ENCODE peak calls at places on chromosomes 7 and 10, in four cellular contexts. Q is Caco-2, H is hepatocyte, N is PC-3. I is an unnamed sample.

GRCh38 chr10:283916-284356 is 148.7 kb downstream of the ZMYND11 start:
- DNase-seq in N (no peak), H (no peak), Q (no peak), I (no peak)

GRCh38 chr7:151060113-151060415 is 675 bp downstream of the SLC4A2 start:
- DNase-seq in H (no peak), N (no peak), Q (no peak), I (no peak)

GRCh38 chr7:16603633-16604032 is 41.9 kb downstream of the ANKMY2 start:
- DNase-seq in H (no peak), Q (no peak), N (no peak), I (peak; percentile 56)

GRCh38 chr10:102648889-102649752 is 4.8 kb downstream of the TRIM8 start:
- DNase-seq in H (no peak), Q (no peak), N (no peak), I (no peak)

GRCh38 chr10:5400843-5401242 is 3.8 kb downstream of the TUBAL3 start:
- DNase-seq in H (no peak), Q (no peak), N (no peak), I (no peak)

GRCh38 chr10:95240811-95241210 is 46.8 kb downstream of the ACSM6 start:
- DNase-seq in N (no peak), Q (no peak), H (no peak), I (no peak)

GRCh38 chr10:29612657-29613056 is 22.1 kb downstream of the SVIL start:
- DNase-seq in H (no peak), N (no peak), Q (no peak), I (no peak)

GRCh38 chr7:41879113-41879385 is 176.2 kb upstream of the INHBA start:
- DNase-seq in Q (no peak), H (no peak), N (no peak), I (no peak)

GRCh38 chr10:99406149-99406548 is 24.3 kb downstream of the GOT1 start:
- DNase-seq in Q (no peak), N (no peak), H (no peak), I (no peak)

GRCh38 chr10:48533540-48533939 is 71.3 kb downstream of the ARHGAP22 start:
- DNase-seq in Q (no peak), N (no peak), H (no peak), I (no peak)

GRCh38 chr7:11415101-11415500 is 416.9 kb downstream of the THSD7A start:
- DNase-seq in Q (no peak), N (peak; percentile 30), H (no peak), I (no peak)

GRCh38 chr7:120412139-120412538 is 139.2 kb downstream of the KCND2 start:
- DNase-seq in H (no peak), Q (no peak), N (no peak), I (no peak)

GRCh38 chr7:82562716-82563404 is 119.3 kb upstream of the CACNA2D1 start:
- DNase-seq in N (no peak), H (no peak), Q (no peak), I (no peak)

GRCh38 chr7:37438879-37439278 is 9.8 kb downstream of the ELMO1 start:
- DNase-seq in N (no peak), H (no peak), Q (no peak), I (no peak)

GRCh38 chr10:48468130-48468790 is 136.6 kb downstream of the ARHGAP22 start:
- DNase-seq in N (no peak), H (no peak), Q (peak; percentile 68), I (no peak)

GRCh38 chr7:105677803-105678583 is 96.7 kb upstream of the EFCAB10 start:
- DNase-seq in H (no peak), Q (no peak), N (no peak), I (no peak)

GRCh38 chr10:12803781-12804180 is 197.7 kb downstream of the CCDC3 start:
- DNase-seq in Q (no peak), H (no peak), N (no peak), I (no peak)

GRCh38 chr10:53314856-53315255 is 542.3 kb upstream of the MBL2 start:
- DNase-seq in Q (no peak), H (peak; percentile 44), N (peak; percentile 100), I (peak; percentile 48)

GRCh38 chr10:35265435-35265834 is 70.9 kb upstream of the CCNY start:
- DNase-seq in Q (no peak), N (no peak), H (no peak), I (no peak)

GRCh38 chr7:96823274-96823673 is 113.6 kb upstream of the SEM1 start:
- DNase-seq in Q (no peak), H (no peak), N (peak; percentile 62), I (no peak)

GRCh38 chr7:47435889-47436312 is 146.0 kb downstream of the TNS3 start:
- DNase-seq in H (peak; percentile 75), N (peak; percentile 67), Q (no peak), I (peak; percentile 74)

GRCh38 chr10:52308251-52309031 is 5.6 kb upstream of the DKK1 start:
- DNase-seq in N (peak; percentile 94), Q (peak; percentile 87), H (peak; percentile 79), I (peak; percentile 74)

GRCh38 chr10:5625992-5626777 is 40.2 kb downstream of the ASB13 start:
- DNase-seq in N (no peak), Q (no peak), H (no peak), I (no peak)

GRCh38 chr7:107874605-107875446 is 16.2 kb upstream of the DLD start:
- DNase-seq in N (peak; percentile 75), Q (peak; percentile 51), H (peak; percentile 78), I (peak; percentile 19)

GRCh38 chr7:33964417-33965115 is 59.2 kb downstream of the BMPER start:
- DNase-seq in N (no peak), H (no peak), Q (no peak), I (no peak)

GRCh38 chr10:47453435-47454293 is 30.3 kb downstream of the ANXA8 start:
- DNase-seq in H (no peak), Q (no peak), N (no peak), I (no peak)

GRCh38 chr10:120495226-120495625 is 38.2 kb downstream of the PLPP4 start:
- DNase-seq in N (no peak), Q (no peak), H (peak; percentile 10), I (no peak)

GRCh38 chr10:42928064-42928463 is 145.5 kb downstream of the BMS1 start:
- DNase-seq in Q (no peak), N (no peak), H (no peak), I (no peak)

GRCh38 chr7:55499591-55499990 is 72.7 kb downstream of the VOPP1 start:
- DNase-seq in H (no peak), N (no peak), Q (no peak), I (no peak)

GRCh38 chr7:11709240-11709639 is 122.8 kb downstream of the THSD7A start:
- DNase-seq in N (peak; percentile 47), H (no peak), Q (no peak), I (no peak)

GRCh38 chr7:55573526-55573925 is 1.2 kb upstream of the VOPP1 start:
- DNase-seq in Q (no peak), H (no peak), N (peak; percentile 24), I (no peak)

DNA sequence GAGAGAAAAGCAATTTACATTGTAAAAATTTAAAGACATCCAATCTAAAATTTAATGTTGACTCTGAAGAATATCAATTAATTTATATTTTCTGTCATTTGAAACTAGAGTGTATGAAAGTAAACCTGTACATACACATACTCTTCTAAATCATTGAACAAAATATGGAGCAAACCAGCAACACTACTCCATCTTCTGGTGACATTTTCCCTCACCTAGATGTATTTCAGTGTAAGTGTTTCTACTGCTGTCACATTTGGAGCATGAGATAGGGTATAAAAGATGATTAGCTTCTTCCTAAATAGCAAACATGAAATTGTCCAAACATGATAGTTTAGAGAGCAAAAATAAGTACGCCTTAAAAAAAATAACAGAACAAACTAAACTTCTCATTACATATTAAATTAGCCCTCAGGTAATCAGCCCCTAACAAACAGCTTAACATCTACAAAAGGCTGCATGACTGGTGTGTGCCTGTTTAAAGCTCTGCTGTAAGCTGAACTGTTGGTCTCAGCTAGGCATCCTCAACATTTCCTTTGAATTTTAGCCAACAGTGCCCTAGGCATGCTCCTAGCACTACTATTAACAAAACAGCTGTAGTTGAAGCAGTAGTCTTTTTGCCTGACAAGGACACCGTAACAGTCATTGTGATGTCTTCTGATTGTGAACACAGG is 189.8 kb downstream of the CTNNA3 start:
- DNase-seq in H (no peak), N (peak; percentile 50), Q (no peak), I (no peak)
- TF ChIP-seq CTCF in H (peak; percentile 12), N (peak; percentile 52), Q (no peak), I (no peak)

GRCh38 chr7:71925663-71926062 is 486.5 kb downstream of the CALN1 start:
- DNase-seq in Q (no peak), H (no peak), N (no peak), I (no peak)
- TF ChIP-seq CTCF in Q (no peak), H (no peak), N (no peak), I (no peak)

DNA sequence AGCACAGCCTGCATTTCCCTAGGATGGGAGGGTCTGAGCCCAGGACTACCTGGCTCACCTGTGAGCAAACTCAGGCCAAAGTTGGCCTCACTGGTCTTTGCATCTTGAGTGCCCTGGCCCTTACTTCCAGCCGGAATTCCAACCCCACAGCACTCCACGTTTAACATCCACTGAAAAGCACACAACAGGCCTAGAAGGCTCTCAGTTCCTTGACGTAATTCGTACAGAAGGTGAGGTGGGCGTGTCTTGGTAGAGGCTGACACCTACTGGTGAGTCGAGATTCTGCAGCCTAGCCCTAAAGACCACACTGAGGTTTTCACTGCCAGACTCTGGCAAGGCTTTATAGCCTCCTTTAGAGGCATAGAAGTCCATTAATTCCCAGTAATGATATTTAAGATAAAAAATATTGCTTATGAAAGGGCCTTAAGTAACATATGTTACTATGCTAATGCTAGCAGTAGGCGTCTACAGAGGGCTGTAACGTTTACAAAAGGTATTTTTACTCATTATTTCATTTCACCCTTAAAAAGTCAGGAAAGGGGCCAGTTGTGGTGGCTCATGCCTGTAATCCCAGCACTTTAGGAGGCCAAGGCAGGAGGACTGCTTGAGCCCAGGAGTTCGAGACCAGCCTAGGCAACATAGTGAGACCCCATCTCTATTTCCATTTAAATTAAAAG is 95.8 kb downstream of the HIP1 start:
- DNase-seq in Q (peak; percentile 67), H (peak; percentile 75), N (peak; percentile 85), I (peak; percentile 47)
- TF ChIP-seq CTCF in Q (peak; percentile 77), H (peak; percentile 53), N (peak; percentile 90), I (peak; percentile 51)

GRCh38 chr10:9845075-9845474 is 1172.6 kb upstream of the CELF2 start:
- DNase-seq in N (no peak), Q (no peak), H (no peak), I (no peak)
- TF ChIP-seq CTCF in N (no peak), Q (no peak), H (no peak), I (no peak)

DNA sequence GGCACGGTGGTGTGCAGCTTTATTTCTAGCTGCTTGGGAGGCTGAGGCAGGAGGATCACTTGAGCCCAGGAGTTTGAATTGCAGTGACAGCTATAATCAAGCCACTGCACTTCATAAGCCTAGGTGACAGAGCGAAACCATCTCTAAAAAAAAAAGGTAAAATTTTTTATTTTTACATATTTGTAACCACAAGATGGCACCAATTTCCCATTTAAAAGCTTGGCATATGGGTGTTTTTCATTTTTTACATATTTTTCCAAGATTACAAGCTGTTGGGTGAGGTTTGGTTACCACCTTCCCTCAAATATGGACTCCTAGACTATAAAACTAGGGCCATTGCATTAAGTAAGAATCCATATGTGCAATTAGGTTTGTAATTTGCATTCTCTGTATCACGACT is 129.2 kb upstream of the ACBD5 start:
- DNase-seq in H (no peak), Q (no peak), N (peak; percentile 41), I (no peak)
- TF ChIP-seq CTCF in H (peak; percentile 47), Q (peak; percentile 43), N (peak; percentile 56), I (peak; percentile 17)

GRCh38 chr10:14547826-14548225 is 217.1 kb upstream of the FRMD4A start:
- DNase-seq in H (no peak), N (no peak), Q (no peak), I (no peak)
- TF ChIP-seq CTCF in H (no peak), N (peak; percentile 31), Q (peak; percentile 59), I (peak; percentile 18)

GRCh38 chr10:22244855-22245254 is 27.0 kb upstream of the EBLN1 start:
- DNase-seq in Q (no peak), N (no peak), H (no peak), I (no peak)
- TF ChIP-seq CTCF in Q (no peak), N (no peak), H (no peak), I (no peak)